ENCODE peak calls at places on chromosomes 5 and 9, in four cellular contexts. M is astrocyte, W is psoas muscle, J is pancreas. E is an unnamed sample.

GRCh38 chr9:124216474-124217176 is 41.1 kb upstream of the NEK6 start:
- DNase-seq in M (no peak), W (peak; percentile 50), J (no peak), E (no peak)

GRCh38 chr5:956941-957729 is 51.5 kb upstream of the NKD2 start:
- DNase-seq in M (peak; percentile 92), W (peak; percentile 52), J (no peak), E (peak; percentile 60)

GRCh38 chr9:21965401-21965951 is 28.7 kb downstream of the CDKN2A start:
- DNase-seq in M (peak; percentile 65), W (peak; percentile 62), J (peak; percentile 83), E (no peak)

GRCh38 chr9:35811364-35812024 is 568 bp downstream of the SPAG8 start:
- DNase-seq in M (no peak), W (peak; percentile 67), J (peak; percentile 84), E (no peak)

GRCh38 chr5:140246378-140247122 is 56.4 kb downstream of the PFDN1 start:
- DNase-seq in M (peak; percentile 83), W (peak; percentile 72), J (no peak), E (peak; percentile 44)

GRCh38 chr9:69388596-69388995 is 63.6 kb downstream of the ENTREP1 start:
- DNase-seq in M (no peak), W (no peak), J (no peak), E (no peak)

GRCh38 chr5:118990582-118990981 is 2.2 kb upstream of the DTWD2 start:
- DNase-seq in M (no peak), W (no peak), J (no peak), E (no peak)

GRCh38 chr9:108776920-108777650 is 78.7 kb downstream of the ACTL7B start:
- DNase-seq in M (peak; percentile 85), W (no peak), J (no peak), E (no peak)

GRCh38 chr9:137083418-137084004 is 3.3 kb upstream of the MAN1B1 start:
- DNase-seq in M (peak; percentile 92), W (peak; percentile 79), J (no peak), E (peak; percentile 55)

GRCh38 chr9:111896942-111897830 is 572 bp downstream of the UGCG start:
- DNase-seq in M (no peak), W (peak; percentile 78), J (peak; percentile 84), E (peak; percentile 80)

GRCh38 chr9:129383005-129383414 is 204.9 kb upstream of the IER5L start:
- DNase-seq in M (no peak), W (peak; percentile 83), J (peak; percentile 93), E (peak; percentile 44)

GRCh38 chr5:143495124-143495523 is 91.6 kb upstream of the NR3C1 start:
- DNase-seq in M (no peak), W (no peak), J (no peak), E (no peak)

GRCh38 chr5:136137497-136138220 is 5.0 kb downstream of the SMAD5 start:
- DNase-seq in M (no peak), W (no peak), J (no peak), E (no peak)
- H3K27ac ChIP-seq in M (no peak overlapping the region), W (no peak overlapping the region), J (no peak overlapping the region), E (no peak overlapping the region)

GRCh38 chr5:133260715-133261114 is 208.9 kb downstream of the HSPA4 start:
- DNase-seq in M (no peak), W (no peak), J (no peak), E (no peak)
- TF ChIP-seq CTCF in M (peak; percentile 4), W (peak; percentile 30), J (no peak), E (no peak)

DNA sequence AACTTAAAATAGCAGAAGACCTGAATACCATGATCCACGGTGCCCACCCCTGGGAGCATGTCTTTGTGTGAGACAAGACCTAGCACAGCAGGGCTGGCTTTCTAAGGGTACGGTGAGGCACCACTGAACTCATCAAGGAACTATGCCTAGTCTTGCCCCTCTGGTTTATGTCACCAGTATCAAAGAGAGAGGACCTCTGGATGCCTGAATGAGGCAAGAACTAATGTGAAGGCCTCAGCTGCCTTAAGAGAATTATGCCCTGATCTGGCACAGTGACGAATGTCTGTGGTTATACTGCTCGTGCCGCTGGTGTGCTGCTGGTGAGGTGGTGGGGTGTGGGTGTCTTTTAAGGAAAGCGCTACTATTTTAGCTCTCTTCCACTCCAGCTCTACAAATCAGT is 23.0 kb downstream of the NREP start:
- DNase-seq in M (peak; percentile 91), W (no peak), J (no peak), E (no peak)
- H3K27ac ChIP-seq in M (peak overlapping the region; percentile 81), W (peak overlapping the region; percentile 81), J (no peak overlapping the region), E (no peak overlapping the region)

DNA sequence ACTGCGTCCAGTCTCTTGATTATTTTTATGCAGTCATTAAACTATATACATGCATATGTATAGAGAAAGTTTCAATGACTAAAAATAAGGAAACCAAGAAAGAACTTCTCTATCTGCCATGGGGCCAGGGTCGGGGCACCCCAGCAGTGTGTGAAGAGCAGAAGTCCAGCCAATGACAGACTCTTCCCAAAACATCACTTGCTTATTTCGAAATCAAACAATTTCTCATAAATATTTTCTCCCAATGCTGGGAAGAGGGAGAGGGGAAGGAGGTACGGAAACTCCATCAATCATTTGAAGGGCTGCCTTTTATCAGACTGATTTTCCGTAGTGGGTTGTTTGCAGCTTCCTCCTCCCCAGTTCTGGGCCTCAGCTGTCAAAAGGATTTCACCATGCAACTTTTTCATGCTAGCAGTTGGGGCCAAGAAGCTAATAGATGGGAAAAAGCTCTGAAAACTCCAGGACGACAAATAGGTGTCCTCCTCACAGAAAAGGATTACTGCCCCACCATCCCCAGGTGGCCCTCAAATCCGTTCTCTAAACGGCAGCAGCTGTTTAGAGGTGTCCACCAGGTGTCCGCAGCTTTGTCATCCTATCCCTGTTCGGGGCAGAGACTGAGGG is 617 bp upstream of the FPGS start:
- DNase-seq in M (no peak), W (no peak), J (no peak), E (peak; percentile 53)
- TF ChIP-seq CTCF in M (peak; percentile 3), W (no peak), J (no peak), E (peak; percentile 25)

DNA sequence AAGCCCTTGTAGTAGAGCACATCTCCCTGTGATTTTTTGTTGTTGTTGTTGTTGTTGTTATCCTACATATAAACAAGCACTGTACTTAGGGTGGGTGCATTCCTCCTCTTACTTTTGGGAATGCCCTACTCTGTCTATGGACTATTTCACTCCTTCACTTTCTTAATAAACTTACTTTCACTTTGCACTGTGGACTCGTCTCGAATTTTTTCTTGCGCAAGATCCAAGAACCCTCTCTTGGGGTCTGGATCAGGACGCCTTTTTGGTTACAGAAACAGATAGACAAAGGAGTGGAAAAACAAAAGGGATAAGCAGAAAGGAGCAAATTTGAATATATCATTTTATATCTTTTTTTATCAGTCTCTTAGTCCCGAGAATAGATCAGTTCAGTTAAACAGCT is 14.4 kb upstream of the PAIP1 start:
- DNase-seq in M (no peak), W (no peak), J (no peak), E (no peak)
- H3K27ac ChIP-seq in M (no peak overlapping the region), W (peak overlapping the region; percentile 47), J (no peak overlapping the region), E (no peak overlapping the region)

DNA sequence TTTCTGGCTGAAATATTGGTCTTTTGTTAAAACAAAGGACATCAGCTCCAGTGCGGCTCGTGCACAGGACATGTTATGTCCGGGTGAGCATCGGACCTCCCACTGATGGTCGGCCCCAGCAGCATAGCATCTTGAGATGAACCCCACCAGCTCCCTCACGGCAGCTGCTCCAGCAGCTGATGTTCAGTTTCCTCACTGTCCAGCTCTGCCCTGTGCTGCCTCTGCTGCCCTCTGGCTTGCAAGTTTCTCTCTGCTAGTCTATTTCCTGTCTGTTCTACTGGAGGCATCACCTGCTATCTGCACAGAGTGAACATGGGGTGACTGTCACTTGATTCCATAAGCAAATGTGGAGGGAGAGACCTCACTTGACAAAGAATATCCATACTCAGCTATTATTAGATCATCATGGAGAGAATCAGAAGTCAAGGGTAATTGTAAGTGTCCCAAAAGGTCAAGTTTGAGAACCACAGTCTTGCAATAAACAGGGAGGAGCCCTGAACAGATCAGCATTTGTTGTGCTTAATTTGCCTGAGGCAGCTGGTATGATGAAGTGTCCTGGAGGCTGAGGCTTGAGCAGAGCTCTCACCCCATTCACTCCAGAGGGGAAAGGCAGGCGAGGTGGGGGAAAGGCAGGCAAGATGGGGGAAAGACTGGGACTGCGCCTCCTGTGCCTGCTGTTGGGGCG is 702.8 kb downstream of the SEMA5A start:
- DNase-seq in M (no peak), W (no peak), J (no peak), E (no peak)
- TF ChIP-seq CTCF in M (peak; percentile 10), W (no peak), J (no peak), E (no peak)

GRCh38 chr5:149940077-149940574 is 4.5 kb downstream of the PDE6A start:
- DNase-seq in M (no peak), W (no peak), J (no peak), E (no peak)

GRCh38 chr5:149940941-149941644 is 3.5 kb downstream of the PDE6A start:
- DNase-seq in M (no peak), W (no peak), J (no peak), E (no peak)

GRCh38 chr5:149939572-149939971 is 5.0 kb downstream of the PDE6A start:
- DNase-seq in M (no peak), W (no peak), J (no peak), E (no peak)

GRCh38 chr5:149942199-149942598 is 2.4 kb downstream of the PDE6A start:
- DNase-seq in M (no peak), W (no peak), J (no peak), E (no peak)

DNA sequence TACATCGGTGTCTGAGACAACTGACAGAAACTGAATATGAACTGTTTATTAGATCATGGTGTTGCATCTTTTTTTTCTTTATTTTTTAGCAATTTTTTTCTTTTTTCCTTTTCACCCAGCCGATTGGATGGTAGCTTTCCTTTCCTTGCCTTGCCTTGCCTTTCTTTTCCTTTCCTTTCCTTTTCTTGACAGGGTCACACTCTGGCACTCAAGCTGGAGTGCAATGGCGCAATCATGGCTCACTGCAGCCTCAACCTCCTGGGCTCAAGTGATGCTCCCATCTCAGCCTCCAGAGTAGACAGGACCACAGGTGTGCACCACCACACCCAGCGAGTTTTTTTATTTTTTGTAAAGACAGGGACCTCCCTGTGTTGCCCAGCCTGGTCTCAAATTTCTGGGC is 2.8 kb downstream of the PDE6A start:
- DNase-seq in M (no peak), W (no peak), J (no peak), E (no peak)
- H3K27ac ChIP-seq in M (no peak overlapping the region), W (no peak overlapping the region), J (no peak overlapping the region), E (no peak overlapping the region)